ENCODE peak calls at places on chromosomes 12 and 14, in four cellular contexts. M, H, Y and V are unnamed samples.

GRCh38 chr12:131167334-131167733 is 213.6 kb downstream of the ADGRD1 start:
- DNase-seq in M (no peak), H (no peak), Y (no peak), V (no peak)

GRCh38 chr12:15477761-15478160 is 155.5 kb downstream of the PTPRO start:
- DNase-seq in M (no peak), H (no peak), Y (no peak), V (no peak)

GRCh38 chr12:119868992-119869391 is 8.1 kb downstream of the CIT start:
- DNase-seq in M (no peak), H (no peak), Y (peak), V (peak)

GRCh38 chr12:90013409-90013808 is 304.8 kb upstream of the ATP2B1 start:
- DNase-seq in M (no peak), H (no peak), Y (no peak), V (no peak)

GRCh38 chr12:19031032-19031431 is 98.5 kb upstream of the PLEKHA5 start:
- DNase-seq in M (no peak), H (no peak), Y (peak), V (peak)

GRCh38 chr14:100839573-100840175 is 13.8 kb downstream of the MEG3 start:
- DNase-seq in M (no peak), H (peak), Y (no peak), V (no peak)

GRCh38 chr14:73494593-73494992 is 3.9 kb downstream of the RIOX1 start:
- DNase-seq in M (no peak), H (no peak), Y (no peak), V (no peak)

GRCh38 chr14:21626491-21627230 is 8.1 kb downstream of the OR10G2 start:
- DNase-seq in M (no peak), H (no peak), Y (no peak), V (no peak)

GRCh38 chr14:74459289-74459946 is 33.4 kb upstream of the SYNDIG1L start:
- DNase-seq in M (no peak), H (peak), Y (peak), V (peak)